ENCODE peak calls at places on chromosomes 3 and 15, in seven cellular contexts. A is mesendoderm, T is H54, X is left ventricle myocardium inferior, I is kidney glomerular epithelial cell, O is NCI-H510A, S is T-cell. Q is an unnamed sample.

GRCh38 chr15:76996076-76996525 is 1.2 kb downstream of the PSTPIP1 start:
- DNase-seq in A (no peak), T (no peak), X (no peak), I (no peak), O (no peak), S (no peak), Q (no peak)

GRCh38 chr3:169389211-169389924 is 274.1 kb downstream of the MECOM start:
- DNase-seq in A (peak; percentile 10), T (no peak), X (no peak), I (no peak), O (no peak), S (no peak), Q (no peak)

GRCh38 chr15:31031471-31032064 is 40.1 kb upstream of the MTMR10 start:
- DNase-seq in A (no peak), T (peak; percentile 17), X (no peak), I (peak; percentile 9), O (no peak), S (no peak), Q (no peak)

GRCh38 chr3:36944012-36944640 is 728 bp downstream of the TRANK1 start:
- DNase-seq in A (peak; percentile 81), T (no peak), X (peak; percentile 63), I (peak; percentile 46), O (peak; percentile 31), S (peak; percentile 17), Q (peak; percentile 49)

GRCh38 chr3:186166036-186166435 is 57.1 kb upstream of the ETV5 start:
- DNase-seq in A (no peak), T (no peak), X (no peak), I (no peak), O (no peak), S (no peak), Q (no peak)

GRCh38 chr3:55655544-55655943 is 168.4 kb upstream of the WNT5A start:
- DNase-seq in A (no peak), T (no peak), X (no peak), I (no peak), O (no peak), S (no peak), Q (no peak)

GRCh38 chr3:24981309-24981708 is 446.8 kb upstream of the RARB start:
- DNase-seq in A (no peak), T (no peak), X (no peak), I (no peak), O (peak; percentile 4), S (no peak), Q (no peak)

GRCh38 chr3:62164746-62165145 is 208.6 kb downstream of the FEZF2 start:
- DNase-seq in A (no peak), T (no peak), X (no peak), I (no peak), O (no peak), S (no peak), Q (no peak)

GRCh38 chr15:57675481-57676181 is 30.9 kb upstream of the POLR2M start:
- DNase-seq in A (no peak), T (no peak), X (no peak), I (peak; percentile 28), O (no peak), S (no peak), Q (no peak)

GRCh38 chr3:72413228-72413627 is 435.0 kb downstream of the SHQ1 start:
- DNase-seq in A (no peak), T (no peak), X (no peak), I (no peak), O (no peak), S (no peak), Q (no peak)

GRCh38 chr3:128083396-128083795 is 31.2 kb downstream of the SEC61A1 start:
- DNase-seq in A (no peak), T (no peak), X (no peak), I (no peak), O (no peak), S (no peak), Q (no peak)

GRCh38 chr3:25664066-25664809 is 469 bp downstream of the TOP2B start:
- DNase-seq in A (peak; percentile 75), T (peak; percentile 23), X (peak; percentile 73), I (peak; percentile 13), O (peak; percentile 19), S (peak; percentile 42), Q (peak; percentile 62)

GRCh38 chr15:22867886-22868285 is 29.4 kb downstream of the NIPA2 start:
- DNase-seq in A (no peak), T (no peak), X (no peak), I (no peak), O (no peak), S (no peak), Q (no peak)

GRCh38 chr3:161913786-161914389 is 417.3 kb downstream of the OTOL1 start:
- DNase-seq in A (no peak), T (peak; percentile 26), X (no peak), I (peak; percentile 82), O (no peak), S (no peak), Q (no peak)

GRCh38 chr3:108472011-108472591 is 38.3 kb downstream of the MYH15 start:
- DNase-seq in A (peak; percentile 62), T (peak; percentile 33), X (no peak), I (peak; percentile 72), O (no peak), S (no peak), Q (no peak)

GRCh38 chr3:53126646-53127045 is 3.6 kb downstream of the RFT1 start:
- DNase-seq in A (no peak), T (no peak), X (no peak), I (no peak), O (no peak), S (no peak), Q (no peak)

GRCh38 chr15:79863886-79864285 is 32.9 kb downstream of the MTHFS start:
- DNase-seq in A (no peak), T (peak; percentile 5), X (no peak), I (no peak), O (no peak), S (no peak), Q (no peak)

GRCh38 chr3:141680620-141681389 is 57.3 kb upstream of the RNF7 start:
- DNase-seq in A (peak; percentile 80), T (peak; percentile 46), X (peak; percentile 27), I (peak; percentile 80), O (peak; percentile 5), S (no peak), Q (no peak)

GRCh38 chr3:59127071-59127470 is 77.2 kb upstream of the CFAP20DC start:
- DNase-seq in A (no peak), T (peak; percentile 44), X (no peak), I (peak; percentile 79), O (no peak), S (no peak), Q (no peak)

GRCh38 chr3:159803444-159803843 is 185.2 kb upstream of the IL12A start:
- DNase-seq in A (no peak), T (no peak), X (no peak), I (no peak), O (no peak), S (no peak), Q (no peak)

GRCh38 chr15:40878785-40879184 is 4.8 kb upstream of the RHOV start:
- DNase-seq in A (peak; percentile 73), T (peak; percentile 74), X (no peak), I (peak; percentile 33), O (no peak), S (no peak), Q (no peak)

GRCh38 chr15:96181873-96182301 is 148.6 kb upstream of the NR2F2 start:
- DNase-seq in A (peak; percentile 29), T (no peak), X (peak; percentile 25), I (no peak), O (no peak), S (no peak), Q (no peak)

GRCh38 chr3:192352142-192352541 is 375.2 kb downstream of the FGF12 start:
- DNase-seq in A (no peak), T (no peak), X (no peak), I (no peak), O (no peak), S (no peak), Q (no peak)

GRCh38 chr15:63256433-63256884 is 20.9 kb upstream of the APH1B start:
- DNase-seq in A (peak; percentile 86), T (no peak), X (no peak), I (peak; percentile 78), O (no peak), S (no peak), Q (no peak)

GRCh38 chr3:42263354-42264346 is 2.3 kb downstream of the CCK start:
- DNase-seq in A (peak; percentile 36), T (no peak), X (no peak), I (no peak), O (no peak), S (no peak), Q (no peak)

GRCh38 chr3:139534444-139534812 is 5.1 kb downstream of the RBP1 start:
- DNase-seq in A (no peak), T (peak; percentile 36), X (no peak), I (peak; percentile 85), O (no peak), S (no peak), Q (no peak)

GRCh38 chr3:128323206-128324081 is 143.2 kb downstream of the DNAJB8 start:
- DNase-seq in A (no peak), T (no peak), X (peak; percentile 38), I (no peak), O (no peak), S (no peak), Q (no peak)

GRCh38 chr15:25515633-25516032 is 76.8 kb upstream of the UBE3A start:
- DNase-seq in A (no peak), T (no peak), X (no peak), I (no peak), O (no peak), S (no peak), Q (no peak)

GRCh38 chr15:28891588-28891987 is 5.8 kb downstream of the APBA2 start:
- DNase-seq in A (no peak), T (no peak), X (no peak), I (no peak), O (no peak), S (no peak), Q (no peak)

GRCh38 chr3:27659279-27660021 is 62.7 kb downstream of the EOMES start:
- DNase-seq in A (peak; percentile 70), T (no peak), X (peak; percentile 63), I (peak; percentile 59), O (no peak), S (peak; percentile 27), Q (peak; percentile 52)

Q was measured in immature natural killer cell.